ENCODE peak calls at places on chromosomes 16 and 17, in nine cellular contexts. A is ascending aorta, V is hepatocyte, C is HCT116, Q is stomach, X is lung, F is sigmoid colon, S is neural progenitor cell, H is esophagus squamous epithelium. J is an unnamed sample. For H3K4me1 and H3K27me3, the result is how much of the 10 kb centered on the place peaks cover.

GRCh38 chr17:42363767-42364585 is 24.3 kb downstream of the STAT3 start:
- DNase-seq in A (no peak), V (no peak), C (no peak), Q (no peak), X (no peak), F (no peak), S (no peak), H (no peak), J (no peak)

GRCh38 chr16:89266521-89267134 is 49.1 kb downstream of the ZNF778 start:
- DNase-seq in A (no peak), V (no peak), C (no peak), Q (no peak), X (no peak), F (no peak), S (no peak), H (no peak), J (no peak)

GRCh38 chr17:39553326-39553945 is 54.3 kb downstream of the NEUROD2 start:
- DNase-seq in A (no peak), V (no peak), C (no peak), Q (no peak), X (no peak), F (no peak), S (no peak), H (no peak), J (no peak)

GRCh38 chr17:76992911-76993310 is 124.7 kb downstream of the MGAT5B start:
- DNase-seq in A (no peak), V (no peak), C (no peak), Q (no peak), X (no peak), F (no peak), S (no peak), H (no peak), J (no peak)

GRCh38 chr17:46061435-46061834 is 62.4 kb downstream of the STH start:
- DNase-seq in A (no peak), V (no peak), C (peak), Q (no peak), X (no peak), F (no peak), S (no peak), H (no peak), J (no peak)

GRCh38 chr17:41413353-41413752 is 11.0 kb downstream of the KRT37 start:
- DNase-seq in A (no peak), V (no peak), C (no peak), Q (no peak), X (peak), F (no peak), S (peak), H (no peak), J (no peak)

GRCh38 chr17:80826955-80827645 is 164.5 kb upstream of the CHMP6 start:
- DNase-seq in A (peak), V (peak), C (no peak), Q (no peak), X (no peak), F (peak), S (peak), H (no peak), J (peak)

GRCh38 chr17:64245218-64246145 is 17.6 kb downstream of the TEX2 start:
- DNase-seq in A (no peak), V (no peak), C (no peak), Q (no peak), X (no peak), F (no peak), S (no peak), H (no peak), J (no peak)

GRCh38 chr17:6567528-6568185 is 11.3 kb upstream of the PITPNM3 start:
- DNase-seq in A (no peak), V (no peak), C (no peak), Q (peak), X (peak), F (peak), S (peak), H (no peak), J (peak)

GRCh38 chr16:9103546-9103945 is 12.1 kb downstream of the HAPSTR1 start:
- DNase-seq in A (no peak), V (no peak), C (no peak), Q (no peak), X (peak), F (no peak), S (no peak), H (no peak), J (no peak)

GRCh38 chr17:80912451-80912850 is 79.2 kb upstream of the CHMP6 start:
- DNase-seq in A (no peak), V (no peak), C (no peak), Q (no peak), X (no peak), F (peak), S (no peak), H (no peak), J (peak)

GRCh38 chr17:70290770-70291169 is 121.4 kb downstream of the KCNJ2 start:
- DNase-seq in A (no peak), V (no peak), C (no peak), Q (no peak), X (no peak), F (no peak), S (no peak), H (no peak), J (no peak)

GRCh38 chr16:9219811-9220210 is 128.4 kb downstream of the HAPSTR1 start:
- DNase-seq in A (no peak), V (no peak), C (no peak), Q (no peak), X (no peak), F (no peak), S (peak), H (no peak), J (no peak)

GRCh38 chr17:39144414-39144813 is 7.0 kb downstream of the PLXDC1 start:
- DNase-seq in A (peak), V (peak), C (no peak), Q (peak), X (peak), F (peak), S (no peak), H (peak), J (no peak)

GRCh38 chr16:23803591-23804123 is 32.1 kb upstream of the PRKCB start:
- DNase-seq in A (no peak), V (peak), C (peak), Q (peak), X (peak), F (peak), S (peak), H (no peak), J (no peak)

GRCh38 chr16:12675852-12676251 is 127.8 kb downstream of the CPPED1 start:
- DNase-seq in A (no peak), V (no peak), C (no peak), Q (no peak), X (no peak), F (no peak), S (no peak), H (no peak), J (no peak)

GRCh38 chr17:74759941-74760340 is 11.5 kb downstream of the NHERF1 start:
- DNase-seq in A (no peak), V (peak), C (no peak), Q (peak), X (peak), F (no peak), S (peak), H (no peak), J (no peak)
- H3K4me1 ChIP-seq in A (under half), V (half or more), C (under half), Q (half or more), X (under half), F (under half), S (half or more), H (half or more), J (under half)

DNA sequence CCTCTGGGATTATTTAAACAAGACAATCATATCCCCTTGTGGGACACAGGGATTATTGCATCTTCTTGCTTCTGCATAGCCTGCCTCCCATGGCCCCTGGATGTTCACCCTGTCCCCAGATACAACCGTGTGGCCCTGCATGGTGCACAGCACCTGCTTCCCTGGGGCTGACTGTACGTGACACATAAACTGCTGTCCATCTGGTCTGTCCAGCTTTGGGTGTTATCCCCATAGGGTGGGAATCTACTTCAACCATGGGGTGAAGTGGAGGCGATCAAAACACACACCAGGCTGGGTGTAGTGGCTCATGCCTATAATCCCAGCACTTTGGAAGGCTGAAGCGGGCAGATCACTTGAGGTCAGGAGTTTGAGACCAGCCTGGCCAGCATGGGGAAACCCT is 138.8 kb downstream of the XYLT1 start:
- DNase-seq in A (no peak), V (no peak), C (no peak), Q (no peak), X (no peak), F (no peak), S (no peak), H (no peak), J (no peak)
- TF ChIP-seq CTCF in A (no peak), V (no peak), C (peak), Q (no peak), X (no peak), F (no peak), S (no peak), H (no peak), J (peak)

DNA sequence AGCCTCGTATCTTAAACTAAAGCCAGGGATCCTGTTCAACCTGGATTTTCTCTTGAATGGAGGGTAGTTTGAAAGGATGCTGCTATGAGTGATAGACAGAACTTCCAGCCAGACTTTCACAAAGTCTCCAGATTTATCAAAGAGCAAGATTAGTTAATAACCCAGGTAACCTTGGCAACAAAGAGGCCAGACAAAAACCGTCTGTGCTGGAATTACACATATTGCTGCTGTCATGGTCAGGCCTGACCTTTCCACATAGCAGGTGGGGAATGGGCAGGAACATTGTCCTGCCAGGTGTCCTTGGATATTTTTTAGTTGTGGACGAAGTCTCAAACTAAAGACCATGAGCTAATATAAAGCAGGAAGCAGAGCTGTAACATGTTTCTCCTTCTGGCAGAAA is 52.5 kb downstream of the HLF start:
- DNase-seq in A (no peak), V (no peak), C (no peak), Q (no peak), X (no peak), F (no peak), S (no peak), H (no peak), J (no peak)
- H3K27me3 ChIP-seq in A (under half), V (under half), C (under half), Q (under half), X (under half), F (under half), S (under half), H (under half), J (under half)

GRCh38 chr16:66508261-66508913 is 41.5 kb downstream of the TK2 start:
- DNase-seq in A (no peak), V (no peak), C (no peak), Q (peak), X (peak), F (peak), S (no peak), H (no peak), J (peak)
- H3K4me1 ChIP-seq in A (half or more), V (under half), C (under half), Q (half or more), X (under half), F (under half), S (under half), H (under half), J (half or more)

DNA sequence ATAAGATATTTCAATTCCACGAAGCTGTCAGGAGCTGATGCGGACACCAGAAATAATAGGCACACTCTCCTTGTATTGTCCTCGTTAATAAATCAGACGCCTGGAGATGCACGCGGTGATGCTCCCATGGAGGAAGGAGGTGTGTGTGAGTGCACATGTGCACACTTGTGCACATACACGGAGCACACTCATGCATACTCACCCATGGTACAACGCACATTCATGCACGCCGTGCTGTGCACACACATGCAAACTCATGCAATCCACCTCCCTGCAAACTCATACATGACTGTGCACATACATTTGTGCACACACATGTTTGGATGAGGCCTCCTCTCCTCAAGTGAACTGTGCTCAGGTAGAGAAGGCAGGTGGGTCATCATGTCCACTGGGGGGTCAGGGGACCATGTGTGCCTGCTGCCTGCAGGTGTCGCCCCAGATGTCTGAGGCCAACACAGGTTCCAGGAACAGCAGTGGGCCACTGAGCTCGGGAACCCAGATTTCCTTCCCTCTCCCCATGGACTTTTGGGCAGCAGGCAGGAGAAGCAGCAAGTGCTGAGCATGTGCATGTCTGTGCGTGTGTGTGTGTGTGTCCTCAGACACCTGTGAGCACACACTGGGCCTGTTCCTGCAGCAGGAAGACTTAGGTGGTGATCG is 165.3 kb downstream of the SDK2 start:
- DNase-seq in A (no peak), V (no peak), C (no peak), Q (no peak), X (no peak), F (no peak), S (peak), H (no peak), J (no peak)
- TF ChIP-seq CTCF in A (no peak), V (no peak), C (peak), Q (no peak), X (no peak), F (no peak), S (peak), H (no peak), J (no peak)

GRCh38 chr17:79299349-79299748 is 224.7 kb downstream of the ENGASE start:
- DNase-seq in A (no peak), V (no peak), C (no peak), Q (no peak), X (no peak), F (no peak), S (no peak), H (no peak), J (no peak)
- H3K27me3 ChIP-seq in A (under half), V (under half), C (half or more), Q (under half), X (under half), F (under half), S (under half), H (under half), J (half or more)

GRCh38 chr16:78513838-78514237 is 414.4 kb downstream of the WWOX start:
- DNase-seq in A (no peak), V (no peak), C (no peak), Q (no peak), X (no peak), F (no peak), S (no peak), H (no peak), J (no peak)
- H3K4me1 ChIP-seq in A (under half), V (under half), C (under half), Q (under half), X (under half), F (under half), S (under half), H (under half), J (under half)

GRCh38 chr16:48231675-48232214 is 12.4 kb upstream of the LONP2 start:
- DNase-seq in A (no peak), V (peak), C (peak), Q (peak), X (no peak), F (no peak), S (peak), H (no peak), J (no peak)
- TF ChIP-seq CTCF in A (peak), V (peak), C (peak), Q (no peak), X (no peak), F (no peak), S (peak), H (no peak), J (no peak)

J was measured in RWPE2.